ENCODE peak calls at places on chromosomes 11 and 22, in four cellular contexts. J is SK-N-SH, Q is HepG2, L is H1. I is an unnamed sample.

GRCh38 chr11:124839972-124840621 is 25.1 kb upstream of the ROBO3 start:
- DNase-seq in J (no peak), L (no peak), Q (no peak), I (no peak)

GRCh38 chr22:48942698-48943566 is 884.7 kb downstream of the BRD1 start:
- DNase-seq in L (no peak), Q (no peak), J (no peak), I (no peak)

GRCh38 chr11:133520707-133521106 is 11.6 kb downstream of the OPCML start:
- DNase-seq in J (no peak), L (no peak), Q (peak), I (no peak)

GRCh38 chr11:61148016-61148640 is 13.1 kb downstream of the VPS37C start:
- DNase-seq in J (no peak), L (no peak), Q (no peak), I (no peak)

GRCh38 chr11:63814383-63814736 is 1.1 kb downstream of the SPINDOC start:
- DNase-seq in Q (no peak), L (no peak), J (no peak), I (no peak)

GRCh38 chr11:20599424-20600346 is at the start of gene SLC6A5:
- DNase-seq in Q (peak), J (no peak), L (peak), I (no peak)

GRCh38 chr11:119856681-119857485 is 127.9 kb upstream of the NECTIN1 start:
- DNase-seq in J (no peak), Q (no peak), L (no peak), I (no peak)

GRCh38 chr11:43419460-43419859 is 60.7 kb downstream of the TTC17 start:
- DNase-seq in J (peak), L (no peak), Q (peak), I (no peak)

GRCh38 chr11:20131744-20132666 is 28.3 kb downstream of the DBX1 start:
- DNase-seq in J (peak), Q (peak), L (no peak), I (no peak)

GRCh38 chr11:114482114-114482513 is 42.8 kb downstream of the REXO2 start:
- DNase-seq in J (no peak), L (no peak), Q (no peak), I (no peak)

GRCh38 chr11:69374110-69374981 is 80.4 kb downstream of the MYEOV start:
- DNase-seq in J (peak), L (no peak), Q (no peak), I (no peak)

GRCh38 chr22:21051145-21051835 is 5.5 kb downstream of the LRRC74B start:
- DNase-seq in J (no peak), L (no peak), Q (no peak), I (no peak)

DNA sequence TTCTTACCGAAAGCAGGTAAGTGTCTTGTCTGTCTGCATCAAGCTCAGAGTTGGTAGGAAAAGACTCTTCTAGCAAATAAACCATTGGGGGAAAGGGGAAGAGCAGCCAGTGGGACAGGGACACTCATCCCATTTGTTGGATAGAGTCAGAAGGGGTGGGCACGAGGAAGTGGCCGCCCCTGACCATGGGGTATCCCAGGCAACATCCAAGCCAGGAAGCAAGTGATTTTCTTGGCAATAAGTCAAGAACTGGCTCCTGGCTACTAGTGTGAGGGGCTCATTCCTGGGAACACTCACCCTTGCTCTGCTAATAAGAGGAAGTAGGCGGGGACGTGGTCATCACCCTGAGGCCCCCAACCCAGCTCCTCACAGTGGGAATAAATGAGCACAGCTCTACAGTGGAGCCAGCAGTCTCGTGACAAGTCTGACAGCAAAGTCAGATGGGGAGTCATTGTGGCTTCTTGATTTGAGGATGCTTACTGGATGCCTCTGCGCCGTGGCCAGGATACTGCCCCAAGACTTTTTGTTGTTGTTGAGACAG is 6.7 kb downstream of the SLC25A18 start:
- DNase-seq in L (no peak), J (no peak), Q (no peak), I (no peak)
- TF ChIP-seq TCF12 in L (no peak), J (no peak), Q (no peak), I (no peak)

DNA sequence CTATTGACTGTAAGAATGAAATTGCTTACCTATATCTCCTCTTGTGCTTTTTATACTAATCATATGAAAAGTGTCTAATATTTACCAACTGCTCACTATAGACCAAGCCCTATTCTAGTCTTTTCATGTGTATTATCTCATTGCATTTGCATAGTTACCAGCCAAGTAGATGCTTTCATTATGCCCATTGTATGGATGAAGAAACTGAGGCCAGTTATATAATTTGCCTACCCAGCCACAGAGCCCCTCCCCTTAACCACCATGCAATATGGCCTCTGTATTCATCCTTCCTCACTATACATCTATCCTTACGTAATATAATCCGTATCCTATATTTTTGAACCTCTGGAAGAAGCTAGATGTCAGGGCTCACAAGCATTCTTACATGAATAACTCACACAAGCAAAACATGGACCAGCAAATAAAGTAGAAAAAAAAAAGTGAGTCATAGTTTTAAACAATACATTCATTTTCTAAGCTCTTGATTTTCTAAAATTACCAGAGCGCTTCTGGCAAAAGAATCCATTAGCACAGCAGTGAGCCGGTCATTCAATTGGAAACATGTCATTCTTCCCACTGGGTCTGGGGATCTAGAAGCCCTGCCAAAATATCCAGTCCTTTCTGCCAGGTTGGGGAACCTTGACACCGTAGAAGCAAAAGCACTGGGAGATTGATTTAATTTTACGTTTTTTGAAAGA is 80.1 kb downstream of the C11orf91 start:
- DNase-seq in J (peak), L (no peak), Q (no peak), I (no peak)
- TF ChIP-seq SIN3A in J (no peak), L (no peak), Q (no peak), I (no peak)

GRCh38 chr11:17382046-17382728 is 6.3 kb downstream of the KCNJ11 start:
- DNase-seq in L (no peak), Q (no peak), J (no peak), I (no peak)
- TF ChIP-seq TCF12 in L (no peak), Q (no peak), J (no peak), I (no peak)

GRCh38 chr11:36073411-36074203 is 129.7 kb downstream of the LDLRAD3 start:
- DNase-seq in Q (no peak), J (peak), L (no peak), I (no peak)

GRCh38 chr11:36071917-36072500 is 128.1 kb downstream of the LDLRAD3 start:
- DNase-seq in Q (no peak), J (no peak), L (no peak), I (no peak)

GRCh38 chr11:36066891-36067290 is 123.0 kb downstream of the LDLRAD3 start:
- DNase-seq in J (no peak), Q (no peak), L (no peak), I (no peak)

GRCh38 chr11:36070215-36070976 is 126.5 kb downstream of the LDLRAD3 start:
- DNase-seq in Q (no peak), L (peak), J (no peak), I (no peak)

GRCh38 chr11:36069576-36070214 is 125.8 kb downstream of the LDLRAD3 start:
- DNase-seq in L (peak), Q (no peak), J (peak), I (peak)
- TF ChIP-seq SIN3A in L (no peak), Q (no peak), J (no peak), I (no peak)

DNA sequence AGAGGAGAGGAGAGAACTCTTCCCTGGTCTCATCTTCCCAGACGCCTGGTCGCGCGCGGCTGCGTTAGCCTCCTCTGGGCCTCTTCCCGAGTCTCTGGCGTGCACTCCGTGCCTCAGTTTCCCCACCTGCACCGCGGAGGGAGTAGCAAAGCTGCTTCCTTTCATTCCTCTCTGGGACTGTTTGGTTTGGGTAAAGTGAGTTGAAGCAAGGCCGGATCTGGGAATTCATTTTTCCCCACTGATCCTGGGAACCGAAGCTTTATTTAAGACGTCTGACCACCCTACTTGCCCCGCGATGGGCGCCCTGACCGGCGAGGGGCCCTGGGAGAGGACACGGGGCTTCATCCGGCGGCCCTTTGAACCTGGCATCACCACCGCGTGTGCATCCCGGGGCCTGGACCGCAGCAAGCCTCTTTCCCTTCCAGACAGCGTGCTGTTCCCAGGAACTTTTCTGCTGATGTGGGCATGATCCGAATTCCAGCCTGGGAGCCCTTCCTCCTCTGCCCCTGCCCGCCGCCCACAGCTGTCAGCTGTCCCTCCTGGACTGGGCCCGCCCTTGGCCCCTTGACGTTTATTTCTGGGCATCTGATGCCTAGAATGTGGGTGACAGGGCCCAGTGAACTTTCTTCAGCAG is 758 bp downstream of the LDLRAD3 start:
- DNase-seq in Q (no peak), J (peak), L (no peak), I (no peak)
- TF ChIP-seq TCF12 in Q (no peak), J (no peak), L (no peak), I (no peak)

GRCh38 chr11:113462830-113463229 is 12.4 kb downstream of the DRD2 start:
- DNase-seq in L (no peak), Q (no peak), J (no peak), I (no peak)
- TF ChIP-seq SIN3A in L (no peak), Q (no peak), J (no peak), I (no peak)

GRCh38 chr11:88355887-88356286 is 18.4 kb upstream of the CTSC start:
- DNase-seq in L (no peak), Q (no peak), J (no peak), I (no peak)

GRCh38 chr11:88358040-88358431 is 20.5 kb upstream of the CTSC start:
- DNase-seq in Q (no peak), J (no peak), L (no peak), I (no peak)

GRCh38 chr11:88357323-88358039 is 19.9 kb upstream of the CTSC start:
- DNase-seq in J (no peak), L (no peak), Q (no peak), I (peak)

GRCh38 chr11:88363004-88363403 is 25.5 kb upstream of the CTSC start:
- DNase-seq in Q (no peak), J (no peak), L (no peak), I (no peak)

GRCh38 chr11:88359529-88359928 is 22.0 kb upstream of the CTSC start:
- DNase-seq in L (no peak), J (no peak), Q (no peak), I (peak)
- TF ChIP-seq TCF12 in L (no peak), J (no peak), Q (no peak), I (no peak)

DNA sequence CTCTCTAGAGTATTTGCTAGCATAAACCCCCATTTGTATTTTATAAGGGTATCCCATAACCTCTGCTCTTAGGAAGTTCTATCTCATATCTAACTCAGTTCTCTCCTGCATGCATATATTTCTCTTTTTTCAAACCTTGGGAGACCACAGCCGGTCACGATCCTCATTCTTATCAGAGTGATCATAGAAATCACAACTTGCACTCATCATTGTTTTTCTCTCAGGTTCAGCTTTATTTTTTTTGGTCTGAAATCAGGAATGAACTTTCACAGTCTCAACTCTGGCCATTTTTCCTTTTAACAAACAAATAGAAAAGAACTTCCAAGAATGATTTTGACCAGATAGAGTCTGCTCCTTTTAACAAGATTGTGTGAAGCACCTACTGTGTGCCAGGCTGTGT is 98.6 kb upstream of the BLID start:
- DNase-seq in Q (no peak), J (no peak), L (no peak), I (no peak)
- TF ChIP-seq SIN3A in Q (no peak), J (no peak), L (no peak), I (no peak)

GRCh38 chr11:65571940-65572339 is 398 bp upstream of the FAM89B start:
- DNase-seq in J (no peak), Q (no peak), L (no peak), I (no peak)
- TF ChIP-seq TCF12 in J (no peak), Q (no peak), L (no peak), I (no peak)

I was measured in GM12878.